ENCODE peak calls at places on chromosomes 2 and 18, in eight cellular contexts. One of them, this sample, is unnamed.

GRCh38 chr2:30252723-30253688 is 21.7 kb downstream of the LBH start:
- DNase-seq in DND-41: no peak
- DNase-seq in GM23338: no peak
- DNase-seq in neuronal stem cell: no peak
- DNase-seq in A549: peak
- DNase-seq in HCT116: no peak
- DNase-seq in fibroblast of lung: peak
- DNase-seq in hepatocyte: peak
- DNase-seq in this sample: no peak

GRCh38 chr2:68391099-68391498 is 26.0 kb downstream of the PLEK start:
- DNase-seq in fibroblast of lung: no peak
- DNase-seq in GM23338: no peak
- DNase-seq in DND-41: no peak
- DNase-seq in neuronal stem cell: no peak
- DNase-seq in hepatocyte: no peak
- DNase-seq in HCT116: no peak
- DNase-seq in A549: no peak
- DNase-seq in this sample: no peak

GRCh38 chr2:46803911-46804670 is 111.5 kb downstream of the MCFD2 start:
- DNase-seq in fibroblast of lung: peak
- DNase-seq in A549: no peak
- DNase-seq in hepatocyte: no peak
- DNase-seq in neuronal stem cell: no peak
- DNase-seq in DND-41: no peak
- DNase-seq in HCT116: peak
- DNase-seq in GM23338: no peak
- DNase-seq in this sample: no peak

GRCh38 chr2:28391564-28392296 is 928 bp upstream of the FOSL2 start:
- DNase-seq in neuronal stem cell: peak
- DNase-seq in GM23338: peak
- DNase-seq in DND-41: peak
- DNase-seq in A549: peak
- DNase-seq in fibroblast of lung: peak
- DNase-seq in hepatocyte: peak
- DNase-seq in HCT116: peak
- DNase-seq in this sample: peak

GRCh38 chr2:222709191-222709891 is 37.9 kb downstream of the MOGAT1 start:
- DNase-seq in fibroblast of lung: peak
- DNase-seq in HCT116: peak
- DNase-seq in hepatocyte: peak
- DNase-seq in DND-41: peak
- DNase-seq in GM23338: peak
- DNase-seq in neuronal stem cell: peak
- DNase-seq in A549: peak
- DNase-seq in this sample: no peak

GRCh38 chr2:107719781-107720180 is 106.9 kb upstream of the RGPD4 start:
- DNase-seq in A549: no peak
- DNase-seq in GM23338: peak
- DNase-seq in hepatocyte: no peak
- DNase-seq in HCT116: no peak
- DNase-seq in DND-41: no peak
- DNase-seq in fibroblast of lung: no peak
- DNase-seq in neuronal stem cell: no peak
- DNase-seq in this sample: no peak

GRCh38 chr2:157194097-157194688 is 63.3 kb upstream of the GALNT5 start:
- DNase-seq in neuronal stem cell: peak
- DNase-seq in fibroblast of lung: peak
- DNase-seq in HCT116: peak
- DNase-seq in DND-41: peak
- DNase-seq in GM23338: peak
- DNase-seq in A549: peak
- DNase-seq in hepatocyte: peak
- DNase-seq in this sample: peak

GRCh38 chr2:130355578-130356431 is at the start of gene PTPN18:
- DNase-seq in GM23338: peak
- DNase-seq in A549: peak
- DNase-seq in fibroblast of lung: peak
- DNase-seq in HCT116: peak
- DNase-seq in DND-41: no peak
- DNase-seq in hepatocyte: peak
- DNase-seq in neuronal stem cell: peak
- DNase-seq in this sample: peak

GRCh38 chr2:42929985-42930581 is 137.7 kb upstream of the HAAO start:
- DNase-seq in neuronal stem cell: no peak
- DNase-seq in fibroblast of lung: peak
- DNase-seq in DND-41: no peak
- DNase-seq in GM23338: peak
- DNase-seq in HCT116: no peak
- DNase-seq in hepatocyte: no peak
- DNase-seq in A549: no peak
- DNase-seq in this sample: no peak

GRCh38 chr2:15747698-15748471 is 156.2 kb downstream of the DDX1 start:
- DNase-seq in DND-41: no peak
- DNase-seq in GM23338: peak
- DNase-seq in neuronal stem cell: peak
- DNase-seq in fibroblast of lung: peak
- DNase-seq in A549: no peak
- DNase-seq in HCT116: no peak
- DNase-seq in hepatocyte: no peak
- DNase-seq in this sample: no peak

GRCh38 chr18:69469444-69469919 is 68.8 kb downstream of the DOK6 start:
- DNase-seq in HCT116: peak
- DNase-seq in hepatocyte: no peak
- DNase-seq in neuronal stem cell: no peak
- DNase-seq in DND-41: peak
- DNase-seq in GM23338: peak
- DNase-seq in A549: peak
- DNase-seq in fibroblast of lung: no peak
- DNase-seq in this sample: no peak

GRCh38 chr18:72871091-72871490 is 3.3 kb upstream of the NETO1 start:
- DNase-seq in HCT116: no peak
- DNase-seq in neuronal stem cell: no peak
- DNase-seq in GM23338: no peak
- DNase-seq in A549: no peak
- DNase-seq in fibroblast of lung: peak
- DNase-seq in hepatocyte: no peak
- DNase-seq in DND-41: no peak
- DNase-seq in this sample: no peak

GRCh38 chr2:160347269-160347863 is 146.2 kb downstream of the RBMS1 start:
- DNase-seq in DND-41: no peak
- DNase-seq in hepatocyte: no peak
- DNase-seq in HCT116: no peak
- DNase-seq in A549: no peak
- DNase-seq in fibroblast of lung: peak
- DNase-seq in neuronal stem cell: no peak
- DNase-seq in GM23338: no peak
- DNase-seq in this sample: no peak

GRCh38 chr2:47655563-47655880 is 127.4 kb upstream of the MSH6 start:
- DNase-seq in hepatocyte: no peak
- DNase-seq in A549: no peak
- DNase-seq in DND-41: no peak
- DNase-seq in neuronal stem cell: no peak
- DNase-seq in fibroblast of lung: no peak
- DNase-seq in HCT116: no peak
- DNase-seq in GM23338: no peak
- DNase-seq in this sample: no peak

GRCh38 chr2:75655861-75656260 is 9.3 kb downstream of the MRPL19 start:
- DNase-seq in neuronal stem cell: no peak
- DNase-seq in hepatocyte: no peak
- DNase-seq in DND-41: no peak
- DNase-seq in GM23338: no peak
- DNase-seq in A549: no peak
- DNase-seq in fibroblast of lung: peak
- DNase-seq in HCT116: no peak
- DNase-seq in this sample: no peak

GRCh38 chr2:85938456-85938855 is 49.7 kb upstream of the ST3GAL5 start:
- DNase-seq in fibroblast of lung: no peak
- DNase-seq in hepatocyte: no peak
- DNase-seq in DND-41: no peak
- DNase-seq in neuronal stem cell: no peak
- DNase-seq in A549: no peak
- DNase-seq in HCT116: no peak
- DNase-seq in GM23338: no peak
- DNase-seq in this sample: no peak

GRCh38 chr2:28564346-28564745 is 68.5 kb downstream of the PLB1 start:
- DNase-seq in fibroblast of lung: no peak
- DNase-seq in DND-41: no peak
- DNase-seq in neuronal stem cell: no peak
- DNase-seq in hepatocyte: no peak
- DNase-seq in GM23338: no peak
- DNase-seq in HCT116: no peak
- DNase-seq in A549: no peak
- DNase-seq in this sample: no peak

GRCh38 chr2:161139098-161139987 is 20.9 kb upstream of the TANK start:
- DNase-seq in fibroblast of lung: peak
- DNase-seq in DND-41: no peak
- DNase-seq in GM23338: no peak
- DNase-seq in hepatocyte: no peak
- DNase-seq in neuronal stem cell: no peak
- DNase-seq in HCT116: no peak
- DNase-seq in A549: no peak
- DNase-seq in this sample: no peak

GRCh38 chr2:71410716-71411115 is 42.6 kb upstream of the DYSF start:
- DNase-seq in HCT116: no peak
- DNase-seq in fibroblast of lung: no peak
- DNase-seq in A549: no peak
- DNase-seq in hepatocyte: no peak
- DNase-seq in DND-41: no peak
- DNase-seq in GM23338: no peak
- DNase-seq in neuronal stem cell: no peak
- DNase-seq in this sample: no peak

GRCh38 chr2:180601016-180601415 is 379.4 kb upstream of the UBE2E3 start:
- DNase-seq in neuronal stem cell: no peak
- DNase-seq in A549: no peak
- DNase-seq in HCT116: no peak
- DNase-seq in hepatocyte: no peak
- DNase-seq in fibroblast of lung: no peak
- DNase-seq in DND-41: no peak
- DNase-seq in GM23338: no peak
- DNase-seq in this sample: no peak

GRCh38 chr2:111189106-111189505 is 68.4 kb downstream of the BCL2L11 start:
- DNase-seq in A549: no peak
- DNase-seq in hepatocyte: no peak
- DNase-seq in fibroblast of lung: no peak
- DNase-seq in DND-41: no peak
- DNase-seq in neuronal stem cell: no peak
- DNase-seq in HCT116: no peak
- DNase-seq in GM23338: no peak
- DNase-seq in this sample: no peak

GRCh38 chr2:111194835-111195621 is 74.3 kb downstream of the BCL2L11 start:
- DNase-seq in fibroblast of lung: no peak
- DNase-seq in hepatocyte: peak
- DNase-seq in GM23338: peak
- DNase-seq in HCT116: no peak
- DNase-seq in A549: no peak
- DNase-seq in neuronal stem cell: no peak
- DNase-seq in DND-41: peak
- DNase-seq in this sample: no peak

GRCh38 chr2:111190816-111191540 is 70.3 kb downstream of the BCL2L11 start:
- DNase-seq in DND-41: no peak
- DNase-seq in fibroblast of lung: no peak
- DNase-seq in GM23338: no peak
- DNase-seq in hepatocyte: no peak
- DNase-seq in neuronal stem cell: no peak
- DNase-seq in HCT116: no peak
- DNase-seq in A549: no peak
- DNase-seq in this sample: no peak

GRCh38 chr2:111192778-111193368 is 72.2 kb downstream of the BCL2L11 start:
- DNase-seq in HCT116: no peak
- DNase-seq in hepatocyte: no peak
- DNase-seq in DND-41: no peak
- DNase-seq in GM23338: no peak
- DNase-seq in neuronal stem cell: no peak
- DNase-seq in A549: no peak
- DNase-seq in fibroblast of lung: no peak
- DNase-seq in this sample: no peak

GRCh38 chr2:111191877-111192276 is 71.2 kb downstream of the BCL2L11 start:
- DNase-seq in A549: no peak
- DNase-seq in GM23338: no peak
- DNase-seq in hepatocyte: no peak
- DNase-seq in neuronal stem cell: no peak
- DNase-seq in HCT116: no peak
- DNase-seq in fibroblast of lung: no peak
- DNase-seq in DND-41: peak
- DNase-seq in this sample: no peak
- H3K4me2 ChIP-seq in A549: no peak
- H3K4me2 ChIP-seq in GM23338: no peak
- H3K4me2 ChIP-seq in hepatocyte: no peak
- H3K4me2 ChIP-seq in neuronal stem cell: no peak
- H3K4me2 ChIP-seq in HCT116: no peak
- H3K4me2 ChIP-seq in fibroblast of lung: no peak
- H3K4me2 ChIP-seq in DND-41: no peak
- H3K4me2 ChIP-seq in this sample: no peak

GRCh38 chr18:13240060-13240725 is 21.6 kb downstream of the LDLRAD4 start:
- DNase-seq in DND-41: no peak
- DNase-seq in GM23338: no peak
- DNase-seq in A549: no peak
- DNase-seq in HCT116: no peak
- DNase-seq in hepatocyte: no peak
- DNase-seq in neuronal stem cell: no peak
- DNase-seq in fibroblast of lung: no peak
- DNase-seq in this sample: no peak
- H3K4me2 ChIP-seq in DND-41: no peak
- H3K4me2 ChIP-seq in GM23338: no peak
- H3K4me2 ChIP-seq in A549: no peak
- H3K4me2 ChIP-seq in HCT116: no peak
- H3K4me2 ChIP-seq in hepatocyte: no peak
- H3K4me2 ChIP-seq in neuronal stem cell: no peak
- H3K4me2 ChIP-seq in fibroblast of lung: no peak
- H3K4me2 ChIP-seq in this sample: no peak

GRCh38 chr18:32042337-32042736 is 23.7 kb downstream of the RNF125 start:
- DNase-seq in hepatocyte: no peak
- DNase-seq in A549: no peak
- DNase-seq in DND-41: no peak
- DNase-seq in HCT116: no peak
- DNase-seq in GM23338: no peak
- DNase-seq in fibroblast of lung: no peak
- DNase-seq in neuronal stem cell: no peak
- DNase-seq in this sample: no peak
- H3K4me2 ChIP-seq in hepatocyte: no peak
- H3K4me2 ChIP-seq in A549: no peak
- H3K4me2 ChIP-seq in DND-41: no peak
- H3K4me2 ChIP-seq in HCT116: no peak
- H3K4me2 ChIP-seq in GM23338: no peak
- H3K4me2 ChIP-seq in fibroblast of lung: no peak
- H3K4me2 ChIP-seq in neuronal stem cell: no peak
- H3K4me2 ChIP-seq in this sample: no peak

DNA sequence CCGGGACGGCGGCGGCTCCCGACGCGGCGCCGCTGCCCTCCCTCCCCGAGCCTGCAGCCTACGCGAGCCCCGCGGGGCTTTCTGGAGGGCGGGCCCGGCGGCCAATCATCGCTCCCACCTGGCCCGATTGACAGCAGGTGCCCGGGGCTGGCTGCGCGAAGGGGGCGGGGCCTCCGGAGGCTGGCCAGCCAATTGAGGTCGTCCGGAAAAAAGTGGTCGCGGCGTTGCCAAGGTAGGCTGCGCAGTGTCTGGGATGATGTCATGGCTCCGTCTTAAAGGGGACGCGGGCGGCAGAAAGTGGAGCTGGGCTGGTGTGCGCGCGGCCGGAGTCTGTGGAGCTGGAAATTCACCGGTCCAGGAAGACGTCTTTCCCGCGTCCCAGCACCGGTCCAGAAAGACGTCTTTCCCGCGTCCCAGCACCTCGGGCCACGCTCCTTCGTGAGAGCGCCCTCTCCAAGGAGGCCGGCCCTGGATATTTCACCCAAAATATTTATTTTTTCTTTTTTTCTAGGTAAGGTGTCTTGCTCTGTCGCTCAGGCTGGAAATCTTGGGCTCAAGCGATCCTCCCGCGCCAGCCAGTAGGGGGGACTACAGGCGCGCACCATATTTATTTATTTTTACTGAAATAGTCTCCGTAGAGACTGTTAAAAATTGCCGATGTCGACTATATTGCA is at the start of gene ACTR1B:
- DNase-seq in neuronal stem cell: peak
- DNase-seq in A549: peak
- DNase-seq in DND-41: peak
- DNase-seq in GM23338: peak
- DNase-seq in HCT116: peak
- DNase-seq in fibroblast of lung: peak
- DNase-seq in hepatocyte: peak
- DNase-seq in this sample: peak
- H3K4me2 ChIP-seq in neuronal stem cell: peak
- H3K4me2 ChIP-seq in A549: peak
- H3K4me2 ChIP-seq in DND-41: peak
- H3K4me2 ChIP-seq in GM23338: peak
- H3K4me2 ChIP-seq in HCT116: peak
- H3K4me2 ChIP-seq in fibroblast of lung: peak
- H3K4me2 ChIP-seq in hepatocyte: peak
- H3K4me2 ChIP-seq in this sample: peak